ENCODE peak calls at places on chromosomes 11 and 22, in eight cellular contexts. P is CD8-positive, alpha-beta T cell; X is body of pancreas; U is left lung; M is brain microvascular endothelial cell; I is left ventricle myocardium inferior; V is ovary; D is caudate nucleus. H is an unnamed sample.

GRCh38 chr22:27783436-27784098 is 18.0 kb downstream of the MN1 start:
- DNase-seq in P (no peak), X (no peak), V (no peak), I (no peak), D (no peak), U (no peak), M (no peak), H (no peak)

GRCh38 chr22:33515733-33516297 is 404.5 kb downstream of the LARGE1 start:
- DNase-seq in I (peak; percentile 32), U (no peak), X (peak; percentile 27), D (no peak), P (no peak), V (peak; percentile 51), M (no peak), H (no peak)

GRCh38 chr11:71223081-71223405 is 29.3 kb downstream of the SHANK2 start:
- DNase-seq in U (no peak), V (no peak), D (no peak), M (no peak), X (no peak), P (no peak), I (no peak), H (no peak)

GRCh38 chr11:82507288-82507687 is 226.4 kb downstream of the FAM181B start:
- DNase-seq in M (no peak), D (no peak), X (no peak), U (no peak), P (no peak), I (no peak), V (no peak), H (no peak)

GRCh38 chr11:124745270-124745834 is 5.6 kb downstream of the NRGN start:
- DNase-seq in X (no peak), V (no peak), U (peak; percentile 73), I (no peak), M (no peak), D (no peak), P (no peak), H (no peak)

GRCh38 chr11:12831471-12832202 is 157.4 kb downstream of the TEAD1 start:
- DNase-seq in U (no peak), D (no peak), P (no peak), I (no peak), V (no peak), M (no peak), X (no peak), H (no peak)

GRCh38 chr11:134592391-134592990 is 180.4 kb upstream of the B3GAT1 start:
- DNase-seq in X (no peak), P (no peak), I (no peak), D (no peak), M (peak; percentile 37), U (no peak), V (no peak), H (no peak)

GRCh38 chr22:44549701-44550100 is 51.7 kb upstream of the RTL6 start:
- DNase-seq in V (no peak), P (no peak), X (no peak), M (no peak), D (no peak), I (no peak), U (no peak), H (no peak)

GRCh38 chr11:23903044-23903704 is 593.7 kb upstream of the LUZP2 start:
- DNase-seq in X (no peak), D (no peak), P (no peak), V (no peak), M (peak; percentile 95), I (no peak), U (no peak), H (no peak)

GRCh38 chr11:67371549-67372231 is 1.7 kb downstream of the CLCF1 start:
- DNase-seq in P (no peak), V (peak; percentile 36), I (no peak), M (peak; percentile 43), X (peak; percentile 60), D (no peak), U (no peak), H (no peak)

GRCh38 chr22:38872831-38873248 is 824 bp upstream of the CBX6 start:
- DNase-seq in I (peak; percentile 76), P (no peak), M (no peak), D (peak; percentile 63), U (peak; percentile 89), X (peak; percentile 65), V (peak; percentile 84), H (peak; percentile 55)

GRCh38 chr22:49208768-49209252 is 618.9 kb downstream of the BRD1 start:
- DNase-seq in V (no peak), U (no peak), D (no peak), I (peak; percentile 1), X (no peak), M (no peak), P (no peak), H (no peak)

GRCh38 chr11:125078016-125078415 is 14.9 kb downstream of the SLC37A2 start:
- DNase-seq in V (no peak), X (no peak), I (no peak), P (no peak), M (no peak), D (no peak), U (no peak), H (no peak)

GRCh38 chr11:16184588-16184987 is 171.8 kb downstream of the SOX6 start:
- DNase-seq in I (no peak), X (peak; percentile 17), V (no peak), M (peak; percentile 88), P (no peak), D (no peak), U (no peak), H (no peak)

GRCh38 chr11:104385884-104386283 is 221.9 kb upstream of the PDGFD start:
- DNase-seq in M (no peak), V (no peak), D (no peak), U (no peak), X (no peak), P (no peak), I (no peak), H (no peak)

GRCh38 chr11:57424137-57424801 is 2.7 kb downstream of the SLC43A3 start:
- DNase-seq in P (no peak), V (no peak), U (no peak), M (no peak), I (no peak), X (no peak), D (no peak), H (no peak)

GRCh38 chr22:34997921-34998320 is 68.0 kb upstream of the ISX start:
- DNase-seq in V (no peak), D (no peak), M (no peak), P (no peak), I (no peak), X (no peak), U (no peak), H (no peak)

GRCh38 chr11:47052576-47052975 is 116.0 kb downstream of the CSTPP1 start:
- DNase-seq in I (no peak), U (no peak), M (no peak), V (no peak), P (no peak), X (no peak), D (no peak), H (no peak)

GRCh38 chr22:31876156-31877035 is 67.9 kb upstream of the YWHAH start:
- DNase-seq in U (no peak), P (no peak), D (no peak), X (no peak), V (no peak), I (no peak), M (no peak), H (no peak)

GRCh38 chr11:100863080-100863581 is 176.0 kb downstream of the ARHGAP42 start:
- DNase-seq in M (peak; percentile 85), X (peak; percentile 14), V (no peak), P (no peak), I (no peak), U (no peak), D (no peak), H (no peak)

GRCh38 chr11:96119211-96119610 is 195.3 kb upstream of the MTMR2 start:
- DNase-seq in D (no peak), I (no peak), V (no peak), X (no peak), P (no peak), M (no peak), U (no peak), H (no peak)

GRCh38 chr11:119907122-119907933 is 178.3 kb upstream of the NECTIN1 start:
- DNase-seq in I (no peak), D (no peak), P (no peak), V (no peak), M (no peak), X (peak; percentile 78), U (no peak), H (no peak)

GRCh38 chr11:116641561-116642045 is 131.2 kb downstream of the BUD13 start:
- DNase-seq in X (peak; percentile 64), M (peak; percentile 11), I (peak; percentile 30), D (no peak), P (no peak), V (peak; percentile 23), U (no peak), H (no peak)

GRCh38 chr22:38756631-38757463 is 1.0 kb upstream of the SUN2 start:
- DNase-seq in V (no peak), U (no peak), X (peak; percentile 37), I (no peak), D (no peak), M (no peak), P (no peak), H (no peak)

GRCh38 chr11:126544311-126545056 is 189.0 kb downstream of the ST3GAL4 start:
- DNase-seq in D (peak; percentile 42), V (no peak), P (no peak), U (no peak), I (no peak), M (peak; percentile 25), X (peak; percentile 19), H (peak; percentile 36)

GRCh38 chr11:122202161-122202950 is 86.3 kb upstream of the BLID start:
- DNase-seq in I (no peak), P (no peak), U (no peak), V (peak; percentile 50), M (peak; percentile 76), X (no peak), D (peak; percentile 42), H (no peak)

GRCh38 chr22:17941501-17942406 is 82.6 kb downstream of the MICAL3 start:
- DNase-seq in M (no peak), V (no peak), U (no peak), X (no peak), P (no peak), I (no peak), D (no peak), H (no peak)

GRCh38 chr11:2707736-2708135 is 7.9 kb upstream of the KCNQ1OT1 start:
- DNase-seq in M (no peak), U (peak; percentile 25), I (no peak), V (no peak), D (no peak), X (no peak), P (no peak), H (no peak)
- H3K27ac ChIP-seq in M (no peak overlapping the region), U (no peak overlapping the region), I (peak overlapping the region; percentile 67), V (peak overlapping the region; percentile 85), D (no peak overlapping the region), X (no peak overlapping the region), P (no peak overlapping the region), H (no peak overlapping the region)

GRCh38 chr11:9138133-9138453 is 46.7 kb upstream of the SCUBE2 start:
- DNase-seq in P (no peak), D (no peak), X (no peak), M (no peak), U (no peak), V (no peak), I (no peak), H (no peak)
- H3K27ac ChIP-seq in P (no peak overlapping the region), D (no peak overlapping the region), X (no peak overlapping the region), M (no peak overlapping the region), U (peak overlapping the region; percentile 27), V (no peak overlapping the region), I (no peak overlapping the region), H (no peak overlapping the region)

GRCh38 chr11:2910401-2910955 is 18.7 kb downstream of the PHLDA2 start:
- DNase-seq in P (no peak), D (no peak), U (no peak), V (no peak), X (no peak), I (no peak), M (no peak), H (no peak)
- H3K27ac ChIP-seq in P (no peak overlapping the region), D (no peak overlapping the region), U (no peak overlapping the region), V (no peak overlapping the region), X (no peak overlapping the region), I (no peak overlapping the region), M (no peak overlapping the region), H (no peak overlapping the region)

GRCh38 chr11:65643971-65644370 is 6.1 kb downstream of the SIPA1 start:
- DNase-seq in P (no peak), M (no peak), V (no peak), I (no peak), U (no peak), X (no peak), D (no peak), H (no peak)
- H3K27ac ChIP-seq in P (no peak overlapping the region), M (no peak overlapping the region), V (no peak overlapping the region), I (no peak overlapping the region), U (no peak overlapping the region), X (no peak overlapping the region), D (no peak overlapping the region), H (no peak overlapping the region)